ENCODE peak calls at places on chromosome 11, in seven cellular contexts. F is aorta; J is K562; E is HepG2; S is lower lobe of right lung; C is CD4-positive, alpha-beta T cell; Q is left ventricle myocardium inferior. G is an unnamed sample.

GRCh38 chr11:22165087-22165486 is 27.8 kb upstream of the ANO5 start:
- DNase-seq in C (no peak), J (no peak), E (no peak), Q (no peak), S (no peak), F (no peak), G (no peak)

GRCh38 chr11:4441500-4441899 is 7.6 kb upstream of the OR52K2 start:
- DNase-seq in Q (no peak), F (no peak), C (no peak), S (no peak), J (no peak), E (no peak), G (no peak)

GRCh38 chr11:130671801-130672700 is 223.6 kb downstream of the ADAMTS15 start:
- DNase-seq in E (no peak), J (no peak), C (no peak), S (no peak), F (peak; percentile 81), Q (peak; percentile 69), G (no peak)

GRCh38 chr11:58625826-58626460 is 3.5 kb downstream of the CNTF start:
- DNase-seq in F (no peak), Q (no peak), S (no peak), E (no peak), C (no peak), J (no peak), G (no peak)

GRCh38 chr11:134725939-134726639 is 314.0 kb upstream of the B3GAT1 start:
- DNase-seq in J (peak; percentile 55), C (no peak), Q (no peak), S (peak; percentile 61), E (peak; percentile 14), F (no peak), G (no peak)

GRCh38 chr11:11849127-11849746 is 7.5 kb downstream of the USP47 start:
- DNase-seq in Q (peak; percentile 34), E (peak; percentile 60), C (peak; percentile 52), J (peak; percentile 43), F (no peak), S (peak; percentile 53), G (peak; percentile 33)

GRCh38 chr11:43447124-43447523 is 88.4 kb downstream of the TTC17 start:
- DNase-seq in Q (no peak), J (no peak), C (no peak), F (no peak), E (no peak), S (no peak), G (no peak)

GRCh38 chr11:65640483-65641207 is 2.7 kb downstream of the SIPA1 start:
- DNase-seq in S (peak; percentile 86), C (peak; percentile 55), J (no peak), F (peak; percentile 88), Q (peak; percentile 64), E (no peak), G (no peak)

GRCh38 chr11:61543606-61544306 is 35.2 kb downstream of the LRRC10B start:
- DNase-seq in Q (no peak), E (peak; percentile 30), J (no peak), S (no peak), C (no peak), F (no peak), G (no peak)

GRCh38 chr11:95999604-96000003 is 75.7 kb upstream of the MTMR2 start:
- DNase-seq in S (no peak), J (no peak), C (no peak), F (no peak), Q (no peak), E (no peak), G (no peak)

GRCh38 chr11:70480711-70481110 is 82.4 kb downstream of the CTTN start:
- DNase-seq in C (no peak), E (no peak), Q (peak; percentile 10), F (peak; percentile 28), J (no peak), S (peak; percentile 19), G (no peak)

GRCh38 chr11:122750047-122750446 is 88.3 kb upstream of the CRTAM start:
- DNase-seq in E (no peak), S (no peak), J (peak; percentile 19), F (no peak), C (no peak), Q (no peak), G (no peak)
- H3K27ac ChIP-seq in E (no peak overlapping the region), S (no peak overlapping the region), J (no peak overlapping the region), F (no peak overlapping the region), C (no peak overlapping the region), Q (no peak overlapping the region), G (no peak overlapping the region)

GRCh38 chr11:68469122-68469521 is 8.6 kb downstream of the PPP6R3 start:
- DNase-seq in Q (no peak), F (no peak), S (no peak), C (no peak), J (no peak), E (peak; percentile 76), G (no peak)

GRCh38 chr11:68469642-68470041 is 9.1 kb downstream of the PPP6R3 start:
- DNase-seq in S (no peak), E (no peak), Q (no peak), F (no peak), C (no peak), J (no peak), G (no peak)

GRCh38 chr11:68471360-68472340 is 11.1 kb downstream of the PPP6R3 start:
- DNase-seq in E (no peak), F (peak; percentile 67), C (no peak), J (no peak), Q (no peak), S (no peak), G (no peak)

GRCh38 chr11:68468217-68468828 is 7.8 kb downstream of the PPP6R3 start:
- DNase-seq in C (no peak), J (no peak), Q (no peak), F (no peak), E (peak; percentile 77), S (no peak), G (no peak)

DNA sequence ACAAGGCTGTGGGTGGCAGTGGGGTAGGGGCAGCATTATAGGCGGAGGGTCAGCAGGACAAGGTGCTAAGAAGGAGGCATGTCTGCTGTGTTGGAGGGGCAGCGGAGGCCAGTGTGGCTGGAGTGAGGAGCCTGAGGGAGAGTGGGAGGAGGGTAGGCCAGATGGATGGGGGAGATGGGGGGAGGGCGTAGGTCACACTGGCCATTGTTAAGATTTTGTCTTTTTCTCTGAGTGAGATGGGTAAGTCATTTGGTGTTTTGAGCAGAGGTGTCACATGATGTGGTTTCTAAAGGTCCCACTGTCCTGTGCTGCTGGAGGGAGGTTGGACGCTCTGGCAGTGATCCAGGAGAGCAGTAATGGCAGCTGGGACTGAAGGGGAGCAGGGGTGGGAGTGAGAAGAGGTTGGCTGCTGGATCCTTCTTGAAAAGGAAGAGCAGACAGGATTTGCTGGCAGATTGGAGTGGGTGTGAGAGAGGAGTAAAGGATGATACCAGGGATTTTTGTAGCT is 9.8 kb downstream of the PPP6R3 start:
- DNase-seq in Q (no peak), C (no peak), J (peak; percentile 27), F (no peak), S (no peak), E (no peak), G (no peak)
- H3K27ac ChIP-seq in Q (peak overlapping the region; percentile 17), C (no peak overlapping the region), J (no peak overlapping the region), F (no peak overlapping the region), S (no peak overlapping the region), E (no peak overlapping the region), G (peak overlapping the region; percentile 41)

DNA sequence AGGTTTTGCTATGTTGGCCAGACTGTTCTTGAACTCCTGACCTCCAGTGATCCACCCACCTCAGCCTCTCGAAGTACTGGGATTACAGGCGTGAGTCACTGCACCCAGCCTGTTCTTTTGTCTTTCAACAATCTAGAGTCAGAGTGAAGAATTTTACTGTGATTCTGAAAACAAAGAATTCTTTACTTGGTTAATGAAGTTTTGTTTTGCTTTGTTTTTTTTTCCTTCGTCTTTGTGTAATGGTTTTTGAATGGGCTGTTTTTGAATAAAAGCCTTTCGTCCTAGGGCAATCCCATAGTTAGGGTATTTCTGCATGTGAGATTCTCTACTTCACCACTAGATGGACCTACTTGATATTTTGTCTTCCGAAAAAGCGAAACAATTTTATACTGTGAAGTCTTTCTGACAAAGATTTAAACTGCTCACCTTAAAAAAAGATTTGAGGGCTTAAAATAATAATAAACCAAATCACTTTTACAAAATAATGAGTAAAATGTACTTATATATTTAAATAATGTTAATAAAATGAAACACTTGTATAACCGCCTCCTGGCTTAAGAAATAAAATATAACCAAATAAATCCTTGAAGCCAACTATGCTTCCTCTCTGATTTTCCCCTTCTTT is 43.4 kb upstream of the SC5D start:
- DNase-seq in J (peak; percentile 23), C (no peak), S (no peak), F (no peak), Q (no peak), E (peak; percentile 23), G (no peak)
- H3K27ac ChIP-seq in J (no peak overlapping the region), C (no peak overlapping the region), S (no peak overlapping the region), F (no peak overlapping the region), Q (no peak overlapping the region), E (no peak overlapping the region), G (no peak overlapping the region)

GRCh38 chr11:122723576-122723975 is 68.1 kb downstream of the UBASH3B start:
- DNase-seq in J (no peak), Q (no peak), F (no peak), E (no peak), S (no peak), C (no peak), G (no peak)

GRCh38 chr11:122729139-122729538 is 73.6 kb downstream of the UBASH3B start:
- DNase-seq in S (no peak), J (no peak), Q (no peak), E (no peak), F (no peak), C (no peak), G (no peak)

GRCh38 chr11:122724520-122724919 is 69.0 kb downstream of the UBASH3B start:
- DNase-seq in J (no peak), C (no peak), S (no peak), F (no peak), E (no peak), Q (no peak), G (no peak)

GRCh38 chr11:122731500-122731913 is 76.0 kb downstream of the UBASH3B start:
- DNase-seq in S (no peak), E (peak; percentile 61), J (no peak), C (no peak), F (no peak), Q (no peak), G (no peak)

DNA sequence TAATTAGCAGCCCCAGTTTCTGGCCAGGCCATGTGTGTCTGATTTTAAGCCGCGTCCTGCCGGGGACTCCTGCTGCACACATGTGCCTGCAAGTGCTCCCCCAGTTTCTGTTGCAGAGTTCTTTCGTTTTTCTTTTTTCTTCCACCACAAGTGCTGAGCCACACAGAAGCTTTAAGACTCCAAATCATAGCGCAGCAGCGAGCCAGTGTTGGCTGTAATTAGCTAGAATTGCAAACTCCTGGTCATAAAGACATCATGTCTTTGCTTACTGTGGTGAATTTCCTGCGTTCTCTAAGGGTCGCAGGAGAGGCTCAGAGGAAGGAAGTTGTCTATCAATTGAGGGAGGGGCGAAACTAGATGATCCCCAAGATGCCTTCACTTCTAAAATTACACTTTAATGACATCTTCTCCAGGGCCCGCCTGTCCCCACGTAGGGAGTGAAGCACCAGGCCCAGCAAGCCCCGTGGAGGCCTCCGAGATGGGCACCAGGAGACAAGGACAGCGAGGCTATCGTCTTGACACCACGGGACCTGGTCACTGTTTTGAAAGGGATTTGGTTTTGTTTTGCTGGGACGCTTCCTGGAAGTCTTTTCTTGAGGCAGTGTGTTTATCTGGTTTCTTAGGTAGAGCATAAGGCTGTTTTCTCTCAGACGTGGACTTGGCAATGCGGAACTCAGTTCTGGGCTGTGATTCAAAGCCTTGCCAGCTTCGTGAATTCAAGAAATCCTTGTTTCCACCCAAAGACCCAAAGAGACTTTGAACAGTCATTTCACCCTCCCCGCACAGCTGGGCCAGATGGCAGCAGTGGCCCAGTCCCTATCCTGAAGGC is 71.8 kb downstream of the UBASH3B start:
- DNase-seq in Q (no peak), J (no peak), S (no peak), E (no peak), C (peak; percentile 50), F (no peak), G (no peak)
- H3K27ac ChIP-seq in Q (peak overlapping the region; percentile 78), J (no peak overlapping the region), S (peak overlapping the region; percentile 73), E (no peak overlapping the region), C (peak overlapping the region; percentile 58), F (no peak overlapping the region), G (no peak overlapping the region)